ENCODE peak calls at places on chromosomes 5 and 9, in eight cellular contexts. One of them, this sample, is unnamed. For H3K4me1, the result is how much of the 10 kb centered on the place peaks cover.

GRCh38 chr5:173849908-173850307 is 38.2 kb upstream of the CPEB4 start:
- DNase-seq in HCT116: no peak
- DNase-seq in IMR-90: no peak
- DNase-seq in H9: no peak
- DNase-seq in fibroblast of lung: no peak
- DNase-seq in mammary epithelial cell: no peak
- DNase-seq in MM.1S: no peak
- DNase-seq in SK-N-SH: no peak
- DNase-seq in this sample: no peak

GRCh38 chr9:121326130-121326838 is 43.8 kb downstream of the STOM start:
- DNase-seq in mammary epithelial cell: peak
- DNase-seq in IMR-90: peak
- DNase-seq in MM.1S: no peak
- DNase-seq in SK-N-SH: no peak
- DNase-seq in H9: no peak
- DNase-seq in HCT116: no peak
- DNase-seq in fibroblast of lung: peak
- DNase-seq in this sample: peak

GRCh38 chr5:95711501-95712346 is 19.4 kb upstream of the RHOBTB3 start:
- DNase-seq in H9: peak
- DNase-seq in SK-N-SH: no peak
- DNase-seq in fibroblast of lung: no peak
- DNase-seq in IMR-90: no peak
- DNase-seq in MM.1S: no peak
- DNase-seq in HCT116: no peak
- DNase-seq in mammary epithelial cell: no peak
- DNase-seq in this sample: no peak

GRCh38 chr5:128349044-128349629 is 188.9 kb downstream of the FBN2 start:
- DNase-seq in IMR-90: peak
- DNase-seq in MM.1S: no peak
- DNase-seq in H9: no peak
- DNase-seq in HCT116: peak
- DNase-seq in fibroblast of lung: peak
- DNase-seq in mammary epithelial cell: peak
- DNase-seq in SK-N-SH: no peak
- DNase-seq in this sample: peak

GRCh38 chr9:16085167-16085718 is 532.4 kb downstream of the CCDC171 start:
- DNase-seq in mammary epithelial cell: no peak
- DNase-seq in MM.1S: no peak
- DNase-seq in IMR-90: no peak
- DNase-seq in SK-N-SH: no peak
- DNase-seq in H9: no peak
- DNase-seq in fibroblast of lung: no peak
- DNase-seq in HCT116: no peak
- DNase-seq in this sample: no peak

GRCh38 chr5:59779453-59779852 is 114.1 kb downstream of the PDE4D start:
- DNase-seq in IMR-90: no peak
- DNase-seq in mammary epithelial cell: no peak
- DNase-seq in H9: no peak
- DNase-seq in MM.1S: no peak
- DNase-seq in HCT116: no peak
- DNase-seq in fibroblast of lung: no peak
- DNase-seq in SK-N-SH: no peak
- DNase-seq in this sample: no peak

GRCh38 chr9:113796651-113797426 is 79.3 kb upstream of the ZNF618 start:
- DNase-seq in IMR-90: no peak
- DNase-seq in HCT116: no peak
- DNase-seq in H9: no peak
- DNase-seq in fibroblast of lung: no peak
- DNase-seq in MM.1S: no peak
- DNase-seq in mammary epithelial cell: no peak
- DNase-seq in SK-N-SH: no peak
- DNase-seq in this sample: no peak

GRCh38 chr5:177086918-177087706 is 397 bp downstream of the FGFR4 start:
- DNase-seq in H9: peak
- DNase-seq in fibroblast of lung: peak
- DNase-seq in MM.1S: peak
- DNase-seq in mammary epithelial cell: peak
- DNase-seq in IMR-90: no peak
- DNase-seq in HCT116: peak
- DNase-seq in SK-N-SH: peak
- DNase-seq in this sample: peak

GRCh38 chr5:16392718-16393117 is 72.9 kb downstream of the ZNF622 start:
- DNase-seq in IMR-90: no peak
- DNase-seq in SK-N-SH: peak
- DNase-seq in HCT116: no peak
- DNase-seq in H9: no peak
- DNase-seq in fibroblast of lung: no peak
- DNase-seq in MM.1S: no peak
- DNase-seq in mammary epithelial cell: no peak
- DNase-seq in this sample: no peak

GRCh38 chr5:36502608-36503007 is 103.8 kb upstream of the SLC1A3 start:
- DNase-seq in fibroblast of lung: peak
- DNase-seq in SK-N-SH: no peak
- DNase-seq in HCT116: no peak
- DNase-seq in mammary epithelial cell: peak
- DNase-seq in IMR-90: peak
- DNase-seq in MM.1S: no peak
- DNase-seq in H9: no peak
- DNase-seq in this sample: no peak

GRCh38 chr5:154320690-154321089 is 125.1 kb upstream of the SAP30L start:
- DNase-seq in HCT116: no peak
- DNase-seq in fibroblast of lung: no peak
- DNase-seq in IMR-90: peak
- DNase-seq in mammary epithelial cell: no peak
- DNase-seq in H9: no peak
- DNase-seq in SK-N-SH: no peak
- DNase-seq in MM.1S: no peak
- DNase-seq in this sample: no peak

GRCh38 chr9:18906656-18907395 is 126.2 kb downstream of the SAXO1 start:
- DNase-seq in SK-N-SH: no peak
- DNase-seq in fibroblast of lung: peak
- DNase-seq in IMR-90: peak
- DNase-seq in HCT116: no peak
- DNase-seq in mammary epithelial cell: no peak
- DNase-seq in H9: no peak
- DNase-seq in MM.1S: no peak
- DNase-seq in this sample: no peak

GRCh38 chr5:16489322-16489791 is 23.8 kb upstream of the ZNF622 start:
- DNase-seq in fibroblast of lung: peak
- DNase-seq in IMR-90: peak
- DNase-seq in mammary epithelial cell: peak
- DNase-seq in H9: no peak
- DNase-seq in HCT116: peak
- DNase-seq in MM.1S: peak
- DNase-seq in SK-N-SH: peak
- DNase-seq in this sample: no peak

GRCh38 chr9:113929634-113930092 is 53.6 kb downstream of the ZNF618 start:
- DNase-seq in IMR-90: peak
- DNase-seq in SK-N-SH: no peak
- DNase-seq in mammary epithelial cell: peak
- DNase-seq in H9: no peak
- DNase-seq in MM.1S: no peak
- DNase-seq in HCT116: no peak
- DNase-seq in fibroblast of lung: peak
- DNase-seq in this sample: no peak

GRCh38 chr9:38337095-38337494 is 55.4 kb upstream of the ALDH1B1 start:
- DNase-seq in MM.1S: no peak
- DNase-seq in fibroblast of lung: no peak
- DNase-seq in HCT116: no peak
- DNase-seq in mammary epithelial cell: no peak
- DNase-seq in SK-N-SH: no peak
- DNase-seq in IMR-90: no peak
- DNase-seq in H9: no peak
- DNase-seq in this sample: no peak

GRCh38 chr5:176157656-176158055 is 80.6 kb upstream of the SIMC1 start:
- DNase-seq in IMR-90: peak
- DNase-seq in SK-N-SH: no peak
- DNase-seq in HCT116: no peak
- DNase-seq in fibroblast of lung: no peak
- DNase-seq in mammary epithelial cell: peak
- DNase-seq in H9: no peak
- DNase-seq in MM.1S: no peak
- DNase-seq in this sample: no peak

GRCh38 chr9:2622361-2623045 is 916 bp downstream of the VLDLR start:
- DNase-seq in IMR-90: peak
- DNase-seq in fibroblast of lung: no peak
- DNase-seq in HCT116: no peak
- DNase-seq in SK-N-SH: peak
- DNase-seq in mammary epithelial cell: peak
- DNase-seq in H9: peak
- DNase-seq in MM.1S: no peak
- DNase-seq in this sample: peak

GRCh38 chr5:57441557-57441956 is 41.1 kb downstream of the ACTBL2 start:
- DNase-seq in MM.1S: no peak
- DNase-seq in fibroblast of lung: peak
- DNase-seq in SK-N-SH: no peak
- DNase-seq in mammary epithelial cell: peak
- DNase-seq in HCT116: no peak
- DNase-seq in H9: no peak
- DNase-seq in IMR-90: peak
- DNase-seq in this sample: no peak

GRCh38 chr9:3299872-3300271 is 225.9 kb downstream of the RFX3 start:
- DNase-seq in HCT116: no peak
- DNase-seq in MM.1S: peak
- DNase-seq in SK-N-SH: no peak
- DNase-seq in fibroblast of lung: no peak
- DNase-seq in mammary epithelial cell: no peak
- DNase-seq in IMR-90: no peak
- DNase-seq in H9: no peak
- DNase-seq in this sample: no peak

GRCh38 chr9:89874351-89875321 is 269.8 kb downstream of the GADD45G start:
- DNase-seq in IMR-90: no peak
- DNase-seq in HCT116: no peak
- DNase-seq in SK-N-SH: peak
- DNase-seq in mammary epithelial cell: no peak
- DNase-seq in H9: peak
- DNase-seq in MM.1S: no peak
- DNase-seq in fibroblast of lung: peak
- DNase-seq in this sample: no peak

DNA sequence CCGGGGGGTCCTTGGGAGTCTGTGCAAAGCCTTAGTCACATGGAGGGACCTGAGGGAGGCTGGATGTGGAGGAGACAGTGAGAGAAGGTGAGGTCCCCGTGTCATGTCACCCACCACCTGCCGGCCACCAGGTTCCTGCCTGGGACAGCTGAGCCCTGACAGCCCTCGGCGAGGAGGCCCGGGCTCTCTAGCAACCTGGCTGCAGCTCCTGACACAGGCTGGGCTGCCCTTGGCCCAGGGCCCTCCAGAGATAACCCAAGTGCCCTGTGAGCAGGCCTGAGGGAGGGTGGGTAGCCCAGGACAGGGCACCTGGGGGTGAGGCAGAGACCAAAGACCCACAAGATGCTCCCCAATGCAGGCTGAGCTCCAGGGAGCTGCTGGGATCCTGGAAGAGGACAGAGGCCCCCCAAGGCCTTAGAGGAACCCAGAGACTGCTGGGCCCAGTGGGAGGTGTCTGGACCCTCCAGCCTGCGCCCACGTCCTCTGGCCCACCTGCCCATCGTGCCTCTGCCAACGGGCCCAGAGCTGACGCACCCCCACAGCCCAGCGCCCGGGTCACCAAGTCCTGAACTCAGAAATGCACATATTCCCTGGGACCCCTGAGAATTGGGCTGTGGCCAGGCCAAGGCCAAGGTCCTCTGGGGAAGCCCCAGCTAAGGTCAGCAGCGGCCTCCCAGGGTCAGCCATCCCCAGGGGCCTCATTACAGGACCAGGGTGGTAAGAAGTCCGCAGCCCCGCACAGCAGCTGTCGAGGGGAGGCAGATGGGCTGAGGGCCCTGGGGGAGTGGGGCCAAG is 8.8 kb upstream of the PTGDS start:
- DNase-seq in HCT116: no peak
- DNase-seq in fibroblast of lung: no peak
- DNase-seq in SK-N-SH: no peak
- DNase-seq in H9: no peak
- DNase-seq in IMR-90: no peak
- DNase-seq in MM.1S: no peak
- DNase-seq in mammary epithelial cell: no peak
- DNase-seq in this sample: no peak
- H3K9ac ChIP-seq in HCT116: no peak
- H3K9ac ChIP-seq in fibroblast of lung: no peak
- H3K9ac ChIP-seq in SK-N-SH: no peak
- H3K9ac ChIP-seq in H9: no peak
- H3K9ac ChIP-seq in IMR-90: no peak
- H3K9ac ChIP-seq in MM.1S: no peak
- H3K9ac ChIP-seq in mammary epithelial cell: no peak
- H3K9ac ChIP-seq in this sample: no peak

DNA sequence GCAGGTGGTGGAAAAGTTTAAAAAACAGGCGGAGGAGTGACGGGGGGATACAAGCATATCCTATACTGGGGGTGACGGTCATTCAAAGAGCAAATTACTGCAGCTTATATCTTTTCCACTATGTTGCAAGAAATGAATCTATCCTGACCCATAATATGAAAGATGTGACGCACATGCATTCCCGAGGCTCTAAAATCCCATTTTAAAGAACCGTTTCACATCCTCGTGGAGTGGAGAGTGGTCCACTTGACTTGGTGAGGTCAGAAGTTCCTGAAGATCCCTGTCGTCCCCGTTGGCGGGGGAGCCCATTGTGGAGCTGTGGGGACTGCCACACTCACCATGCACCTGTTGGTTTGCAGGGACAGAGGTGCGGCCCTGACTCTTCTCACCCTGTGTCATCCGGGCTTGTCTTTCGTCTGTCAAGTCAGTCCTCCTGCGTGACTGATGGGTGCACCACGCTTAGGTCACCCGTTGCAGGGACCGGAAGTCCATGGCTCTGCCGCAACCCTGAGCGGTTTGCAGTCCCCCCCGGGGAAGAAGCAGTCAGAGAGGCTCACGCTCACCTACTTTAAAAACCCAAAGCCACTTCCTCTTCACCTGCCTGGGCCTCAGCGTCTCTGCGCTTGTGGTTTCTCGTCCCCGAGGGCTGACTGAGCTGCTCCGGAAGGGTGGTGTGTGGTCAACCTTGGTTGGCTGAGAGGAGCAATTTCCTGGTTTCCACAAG is 53.0 kb downstream of the USP20 start:
- DNase-seq in MM.1S: peak
- DNase-seq in IMR-90: no peak
- DNase-seq in mammary epithelial cell: no peak
- DNase-seq in HCT116: no peak
- DNase-seq in H9: no peak
- DNase-seq in fibroblast of lung: no peak
- DNase-seq in SK-N-SH: no peak
- DNase-seq in this sample: peak
- TF ChIP-seq CTCF in MM.1S: no peak
- TF ChIP-seq CTCF in IMR-90: no peak
- TF ChIP-seq CTCF in mammary epithelial cell: no peak
- TF ChIP-seq CTCF in HCT116: no peak
- TF ChIP-seq CTCF in H9: no peak
- TF ChIP-seq CTCF in fibroblast of lung: no peak
- TF ChIP-seq CTCF in SK-N-SH: no peak
- TF ChIP-seq CTCF in this sample: no peak

GRCh38 chr9:124855944-124856773 is 2.9 kb downstream of the WDR38 start:
- DNase-seq in H9: peak
- DNase-seq in fibroblast of lung: no peak
- DNase-seq in IMR-90: no peak
- DNase-seq in HCT116: peak
- DNase-seq in MM.1S: no peak
- DNase-seq in mammary epithelial cell: peak
- DNase-seq in SK-N-SH: peak
- DNase-seq in this sample: no peak
- H3K4me1 ChIP-seq in H9: under half
- H3K4me1 ChIP-seq in fibroblast of lung: under half
- H3K4me1 ChIP-seq in IMR-90: under half
- H3K4me1 ChIP-seq in HCT116: half or more
- H3K4me1 ChIP-seq in MM.1S: under half
- H3K4me1 ChIP-seq in mammary epithelial cell: under half
- H3K4me1 ChIP-seq in SK-N-SH: under half
- H3K4me1 ChIP-seq in this sample: under half

GRCh38 chr5:139273322-139273571 is 20.3 kb upstream of the MATR3 start:
- DNase-seq in IMR-90: no peak
- DNase-seq in mammary epithelial cell: no peak
- DNase-seq in MM.1S: no peak
- DNase-seq in fibroblast of lung: no peak
- DNase-seq in SK-N-SH: peak
- DNase-seq in HCT116: no peak
- DNase-seq in H9: peak
- DNase-seq in this sample: no peak
- H3K9ac ChIP-seq in IMR-90: peak
- H3K9ac ChIP-seq in mammary epithelial cell: no peak
- H3K9ac ChIP-seq in MM.1S: no peak
- H3K9ac ChIP-seq in fibroblast of lung: no peak
- H3K9ac ChIP-seq in SK-N-SH: peak
- H3K9ac ChIP-seq in HCT116: peak
- H3K9ac ChIP-seq in H9: peak
- H3K9ac ChIP-seq in this sample: peak

This sample was measured in colonic mucosa.